ENCODE peak calls at places on chromosomes 4 and X, in six cellular contexts. O is body of pancreas, R is mucosa of descending colon, L is heart left ventricle, H is GM23338, S is H1. C is an unnamed sample.
A peak's percentile ranks its signal among the peaks of the same experiment; 100 is the strongest.

GRCh38 chr4:34293459-34293858 is 1950.9 kb downstream of the ARAP2 start:
- DNase-seq in H (no peak), R (no peak), L (no peak), O (no peak), S (no peak), C (no peak)

GRCh38 chr4:124266706-124267105 is 445.8 kb downstream of the ANKRD50 start:
- DNase-seq in S (no peak), L (no peak), R (no peak), O (no peak), H (no peak), C (no peak)

GRCh38 chr4:8039290-8039689 is 99.6 kb upstream of the AFAP1 start:
- DNase-seq in H (peak; percentile 67), O (no peak), S (no peak), R (peak; percentile 57), L (no peak), C (no peak)

GRCh38 chrX:135112096-135112729 is 8.1 kb downstream of the ETDB start:
- DNase-seq in L (no peak), S (no peak), R (peak; percentile 51), O (peak; percentile 28), H (peak; percentile 57), C (peak; percentile 33)

GRCh38 chrX:2608638-2609430 is 82.3 kb upstream of the CD99 start:
- DNase-seq in S (peak; percentile 58), R (peak; percentile 87), L (peak; percentile 89), H (peak; percentile 90), O (peak; percentile 88), C (peak; percentile 93)

GRCh38 chr4:153275380-153276276 is 68.9 kb upstream of the MND1 start:
- DNase-seq in L (no peak), R (no peak), O (no peak), H (no peak), S (no peak), C (no peak)

GRCh38 chr4:155566241-155566823 is 100.3 kb upstream of the GUCY1A1 start:
- DNase-seq in O (no peak), S (no peak), R (no peak), H (no peak), L (no peak), C (no peak)

GRCh38 chr4:152591361-152591760 is 55.5 kb upstream of the FBXW7 start:
- DNase-seq in R (peak; percentile 51), S (peak; percentile 33), H (peak; percentile 90), L (peak; percentile 61), O (peak; percentile 34), C (peak; percentile 48)

GRCh38 chrX:153922932-153923857 is 2.9 kb downstream of the ARHGAP4 start:
- DNase-seq in S (no peak), H (peak; percentile 32), R (peak; percentile 66), O (peak; percentile 81), L (peak; percentile 86), C (peak; percentile 64)

GRCh38 chr4:8761167-8761823 is 110.3 kb downstream of the HMX1 start:
- DNase-seq in S (no peak), H (no peak), L (no peak), R (no peak), O (no peak), C (no peak)

GRCh38 chr4:39354178-39354503 is 12.0 kb downstream of the RFC1 start:
- DNase-seq in R (no peak), S (no peak), L (no peak), H (no peak), O (no peak), C (no peak)

GRCh38 chr4:3421470-3421869 is 20.3 kb upstream of the HGFAC start:
- DNase-seq in L (peak; percentile 13), H (no peak), S (no peak), O (no peak), R (no peak), C (no peak)

GRCh38 chrX:7927259-7928167 is at the start of gene PNPLA4:
- DNase-seq in O (peak; percentile 87), R (peak; percentile 87), S (peak; percentile 49), L (peak; percentile 86), H (peak; percentile 80), C (peak; percentile 92)

GRCh38 chrX:23478056-23478455 is 143.4 kb downstream of the PTCHD1 start:
- DNase-seq in R (no peak), S (no peak), H (no peak), L (no peak), O (no peak), C (no peak)

DNA sequence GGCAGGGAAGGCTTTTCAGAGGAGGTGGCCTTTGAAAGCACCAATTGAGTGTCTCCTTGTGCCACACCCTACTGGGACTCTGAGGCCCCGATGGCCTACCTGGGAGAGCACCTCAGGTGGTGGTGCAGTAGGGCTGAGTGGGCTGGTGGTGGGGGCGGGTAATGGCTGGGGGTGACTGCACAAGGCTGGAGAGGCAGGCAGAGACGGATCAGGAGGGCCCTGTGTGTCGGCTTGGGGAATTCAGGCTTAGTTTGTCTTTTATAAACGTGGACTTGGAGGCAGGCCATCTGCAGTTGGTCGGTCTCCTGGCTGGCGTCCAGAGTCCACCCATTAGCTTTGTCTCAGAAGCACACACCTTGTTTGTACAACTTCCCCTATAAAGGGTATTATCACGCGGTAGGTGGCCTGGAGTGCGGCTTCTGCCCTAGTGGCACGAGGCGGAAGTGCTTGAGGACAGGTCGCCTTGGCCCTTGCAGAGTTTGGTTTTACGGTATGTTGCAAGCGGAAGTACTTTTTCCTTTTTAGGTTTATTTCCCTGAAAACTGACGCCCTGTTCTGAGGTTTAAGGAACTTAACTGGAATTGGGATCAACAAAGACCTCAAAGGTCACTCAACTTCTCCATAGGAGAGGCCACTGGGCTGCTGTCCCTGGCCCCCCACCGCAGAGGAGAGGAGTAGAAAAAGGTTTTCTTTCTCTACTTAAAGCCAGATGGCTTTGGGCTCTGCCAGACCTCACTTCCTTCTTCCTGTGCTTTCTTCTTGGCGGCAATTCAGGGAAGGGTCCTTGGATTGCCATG is 8.0 kb downstream of the TBC1D14 start:
- DNase-seq in H (peak; percentile 76), L (peak; percentile 73), R (peak; percentile 97), O (peak; percentile 61), S (no peak), C (peak; percentile 96)
- H3K4me1 ChIP-seq in H (peaks cover 11% of the 10 kb centered on the region), L (peaks cover 84% of the 10 kb centered on the region), R (peaks cover 63% of the 10 kb centered on the region), O (peaks cover 27% of the 10 kb centered on the region), S (peaks cover 8% of the 10 kb centered on the region), C (peaks cover 30% of the 10 kb centered on the region)

GRCh38 chr4:120053916-120054315 is 12.7 kb downstream of the MAD2L1 start:
- DNase-seq in L (no peak), H (no peak), O (no peak), S (no peak), R (no peak), C (no peak)

GRCh38 chr4:120055795-120056194 is 10.9 kb downstream of the MAD2L1 start:
- DNase-seq in H (no peak), L (no peak), O (no peak), S (no peak), R (no peak), C (no peak)

GRCh38 chr4:120052840-120053239 is 13.8 kb downstream of the MAD2L1 start:
- DNase-seq in H (no peak), R (peak; percentile 26), O (no peak), L (peak; percentile 56), S (no peak), C (peak; percentile 26)

GRCh38 chr4:120055167-120055566 is 11.5 kb downstream of the MAD2L1 start:
- DNase-seq in O (no peak), L (no peak), R (no peak), S (no peak), H (no peak), C (no peak)

DNA sequence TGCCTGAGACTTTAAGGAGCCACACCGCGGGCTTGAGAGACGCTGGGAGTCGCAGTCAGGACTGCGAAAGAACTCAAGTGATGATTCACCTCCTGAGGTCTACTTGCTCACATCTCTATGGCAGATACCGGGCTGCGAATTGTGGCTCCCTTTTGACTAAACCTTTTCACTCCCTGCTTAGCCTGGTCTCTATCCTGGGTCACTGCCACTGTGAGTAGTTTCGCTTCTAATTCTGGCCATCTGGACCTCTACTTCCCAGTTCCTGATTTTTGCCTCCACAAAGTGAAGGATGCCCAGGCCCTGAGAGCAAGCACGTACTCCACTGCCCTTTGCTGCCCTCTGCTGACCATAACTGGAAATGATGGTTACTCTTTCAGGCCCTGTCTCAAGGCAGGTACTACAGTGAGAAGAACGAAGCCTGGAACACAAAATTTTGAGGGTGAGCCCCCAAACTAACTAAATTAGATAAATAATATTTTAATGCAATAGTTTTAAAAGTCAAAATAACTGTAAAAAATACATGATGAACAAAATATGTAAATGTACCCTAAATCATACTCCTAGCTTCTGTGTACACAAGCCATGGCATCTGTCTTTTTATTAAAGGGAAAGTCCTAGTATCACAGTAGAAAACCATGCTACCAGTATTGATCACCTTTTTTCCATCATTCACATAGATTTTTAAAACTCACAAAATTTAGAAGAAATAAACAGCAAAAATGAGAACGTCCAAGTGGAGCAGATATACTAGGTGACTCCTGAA is 16.7 kb downstream of the MAD2L1 start:
- DNase-seq in H (peak; percentile 91), R (peak; percentile 95), L (peak; percentile 76), S (peak; percentile 67), O (peak; percentile 88), C (peak; percentile 90)
- TF ChIP-seq CTCF in H (peak; percentile 97), R (peak; percentile 55), L (peak; percentile 78), S (peak; percentile 83), O (peak; percentile 84), C (peak; percentile 81)

DNA sequence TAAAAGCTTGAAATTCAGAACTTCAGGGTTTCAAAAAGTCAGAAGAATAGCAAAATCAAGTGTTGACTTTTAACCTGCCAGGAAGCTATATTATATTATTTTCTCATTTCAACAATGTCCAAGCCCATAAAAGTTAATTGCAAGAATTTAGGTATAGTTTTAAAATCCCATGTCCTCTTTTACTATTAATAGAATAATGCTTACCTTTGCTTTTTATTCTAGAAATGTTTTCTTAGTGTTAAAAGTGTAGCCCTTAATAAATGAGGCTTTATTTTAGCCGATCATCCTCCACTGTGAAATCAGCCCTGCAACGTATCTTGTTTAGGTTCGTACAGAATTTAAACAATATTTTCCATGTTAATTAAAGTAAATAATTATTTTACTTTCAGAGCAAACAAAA is 31.5 kb downstream of the TMA16 start:
- DNase-seq in O (no peak), H (no peak), S (no peak), L (no peak), R (no peak), C (no peak)
- H3K36me3 ChIP-seq in O (peaks cover 20% of the 10 kb centered on the region), H (peaks cover 26% of the 10 kb centered on the region), S (peaks cover under 1% of the 10 kb centered on the region), L (peaks cover 91% of the 10 kb centered on the region), R (no peaks in the 10 kb centered on the region), C (no peaks in the 10 kb centered on the region)

GRCh38 chrX:55004231-55004630 is 4.1 kb downstream of the APEX2 start:
- DNase-seq in O (no peak), S (no peak), L (no peak), R (no peak), H (no peak), C (no peak)
- H3K4me1 ChIP-seq in O (peaks cover 23% of the 10 kb centered on the region), S (no peaks in the 10 kb centered on the region), L (peaks cover 35% of the 10 kb centered on the region), R (peaks cover 13% of the 10 kb centered on the region), H (no peaks in the 10 kb centered on the region), C (no peaks in the 10 kb centered on the region)

GRCh38 chrX:48511561-48511960 is 2.8 kb downstream of the PORCN start:
- DNase-seq in S (no peak), L (no peak), O (peak; percentile 28), R (peak; percentile 44), H (peak; percentile 24), C (no peak)
- TF ChIP-seq CTCF in S (peak; percentile 23), L (no peak), O (peak; percentile 25), R (no peak), H (peak; percentile 53), C (peak; percentile 13)

DNA sequence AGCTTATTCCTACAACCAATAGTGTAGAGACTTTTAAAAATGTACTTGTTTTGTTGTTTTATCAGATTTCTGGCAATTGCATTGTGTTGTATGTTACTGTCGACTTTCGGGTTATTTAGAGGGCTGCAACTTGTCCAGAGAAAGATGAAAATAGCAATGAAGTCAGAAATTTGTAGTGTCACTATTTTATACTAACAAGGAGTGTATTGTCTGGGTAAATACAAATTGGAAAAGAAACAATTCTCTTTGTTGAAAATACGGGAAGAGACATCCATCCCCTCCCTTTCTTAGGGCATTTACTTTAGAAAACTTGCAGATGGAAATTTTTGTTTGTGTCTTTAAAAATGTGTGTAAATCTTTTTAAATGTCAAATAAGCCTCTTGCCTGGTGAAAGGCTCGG is 792.0 kb downstream of the PCDH18 start:
- DNase-seq in O (no peak), H (no peak), R (no peak), L (no peak), S (no peak), C (no peak)
- H3K36me3 ChIP-seq in O (no peaks in the 10 kb centered on the region), H (no peaks in the 10 kb centered on the region), R (no peaks in the 10 kb centered on the region), L (no peaks in the 10 kb centered on the region), S (no peaks in the 10 kb centered on the region), C (no peaks in the 10 kb centered on the region)